ENCODE peak calls at places on chromosome 21, in six cellular contexts. One of them, this sample, is unnamed. For H3K36me3 and H3K4me1, the result is how much of the 10 kb centered on the place peaks cover.

GRCh38 chr21:25456672-25457071 is 150.6 kb downstream of the MRPL39 start:
- DNase-seq in ascending aorta: no peak
- DNase-seq in neuronal stem cell: no peak
- DNase-seq in SJSA1: no peak
- DNase-seq in tibial nerve: no peak
- DNase-seq in sigmoid colon: no peak
- DNase-seq in this sample: no peak

GRCh38 chr21:34545079-34545884 is 33.3 kb upstream of the KCNE1 start:
- DNase-seq in sigmoid colon: peak
- DNase-seq in neuronal stem cell: no peak
- DNase-seq in tibial nerve: no peak
- DNase-seq in ascending aorta: no peak
- DNase-seq in SJSA1: peak
- DNase-seq in this sample: no peak

GRCh38 chr21:15121655-15122120 is 56.9 kb upstream of the NRIP1 start:
- DNase-seq in SJSA1: no peak
- DNase-seq in neuronal stem cell: no peak
- DNase-seq in sigmoid colon: no peak
- DNase-seq in ascending aorta: no peak
- DNase-seq in tibial nerve: no peak
- DNase-seq in this sample: no peak

GRCh38 chr21:19286901-19287300 is 883.3 kb upstream of the TMPRSS15 start:
- DNase-seq in ascending aorta: no peak
- DNase-seq in neuronal stem cell: no peak
- DNase-seq in sigmoid colon: no peak
- DNase-seq in tibial nerve: no peak
- DNase-seq in SJSA1: no peak
- DNase-seq in this sample: no peak

GRCh38 chr21:24976238-24976637 is 631.0 kb downstream of the MRPL39 start:
- DNase-seq in tibial nerve: no peak
- DNase-seq in ascending aorta: no peak
- DNase-seq in SJSA1: no peak
- DNase-seq in neuronal stem cell: no peak
- DNase-seq in sigmoid colon: no peak
- DNase-seq in this sample: no peak

GRCh38 chr21:14952916-14953315 is 111.9 kb downstream of the NRIP1 start:
- DNase-seq in SJSA1: no peak
- DNase-seq in ascending aorta: no peak
- DNase-seq in tibial nerve: no peak
- DNase-seq in neuronal stem cell: no peak
- DNase-seq in sigmoid colon: no peak
- DNase-seq in this sample: no peak

GRCh38 chr21:35932232-35932911 is 128.0 kb downstream of the SETD4 start:
- DNase-seq in neuronal stem cell: no peak
- DNase-seq in SJSA1: peak
- DNase-seq in ascending aorta: peak
- DNase-seq in tibial nerve: no peak
- DNase-seq in sigmoid colon: peak
- DNase-seq in this sample: peak

GRCh38 chr21:28066051-28066450 is 926.6 kb downstream of the LTN1 start:
- DNase-seq in ascending aorta: no peak
- DNase-seq in SJSA1: no peak
- DNase-seq in sigmoid colon: no peak
- DNase-seq in neuronal stem cell: no peak
- DNase-seq in tibial nerve: no peak
- DNase-seq in this sample: no peak

GRCh38 chr21:34983680-34984086 is 65.4 kb downstream of the RUNX1 start:
- DNase-seq in tibial nerve: no peak
- DNase-seq in sigmoid colon: no peak
- DNase-seq in neuronal stem cell: no peak
- DNase-seq in SJSA1: no peak
- DNase-seq in ascending aorta: no peak
- DNase-seq in this sample: no peak

GRCh38 chr21:17461014-17461413 is 51.8 kb upstream of the CXADR start:
- DNase-seq in SJSA1: no peak
- DNase-seq in neuronal stem cell: no peak
- DNase-seq in sigmoid colon: no peak
- DNase-seq in ascending aorta: no peak
- DNase-seq in tibial nerve: no peak
- DNase-seq in this sample: no peak

GRCh38 chr21:45362748-45363145 is 42.2 kb upstream of the COL18A1 start:
- DNase-seq in tibial nerve: no peak
- DNase-seq in ascending aorta: no peak
- DNase-seq in sigmoid colon: no peak
- DNase-seq in neuronal stem cell: no peak
- DNase-seq in SJSA1: no peak
- DNase-seq in this sample: no peak

GRCh38 chr21:34935868-34936267 is 113.2 kb downstream of the RUNX1 start:
- DNase-seq in sigmoid colon: no peak
- DNase-seq in ascending aorta: no peak
- DNase-seq in tibial nerve: no peak
- DNase-seq in neuronal stem cell: no peak
- DNase-seq in SJSA1: peak
- DNase-seq in this sample: no peak

GRCh38 chr21:35658242-35658641 is 402.1 kb downstream of the SETD4 start:
- DNase-seq in SJSA1: peak
- DNase-seq in ascending aorta: no peak
- DNase-seq in tibial nerve: no peak
- DNase-seq in neuronal stem cell: no peak
- DNase-seq in sigmoid colon: no peak
- DNase-seq in this sample: no peak

GRCh38 chr21:36163780-36164426 is 7.3 kb downstream of the DOP1B start:
- DNase-seq in sigmoid colon: no peak
- DNase-seq in neuronal stem cell: no peak
- DNase-seq in tibial nerve: no peak
- DNase-seq in SJSA1: no peak
- DNase-seq in ascending aorta: no peak
- DNase-seq in this sample: no peak

GRCh38 chr21:34807146-34807880 is 138.5 kb downstream of the CLIC6 start:
- DNase-seq in sigmoid colon: no peak
- DNase-seq in tibial nerve: no peak
- DNase-seq in ascending aorta: no peak
- DNase-seq in neuronal stem cell: no peak
- DNase-seq in SJSA1: peak
- DNase-seq in this sample: no peak

GRCh38 chr21:20258542-20258941 is 739.7 kb upstream of the NCAM2 start:
- DNase-seq in SJSA1: no peak
- DNase-seq in tibial nerve: no peak
- DNase-seq in ascending aorta: no peak
- DNase-seq in sigmoid colon: no peak
- DNase-seq in neuronal stem cell: no peak
- DNase-seq in this sample: no peak

GRCh38 chr21:35716886-35717285 is 343.4 kb downstream of the SETD4 start:
- DNase-seq in SJSA1: no peak
- DNase-seq in sigmoid colon: no peak
- DNase-seq in tibial nerve: no peak
- DNase-seq in ascending aorta: no peak
- DNase-seq in neuronal stem cell: no peak
- DNase-seq in this sample: no peak

GRCh38 chr21:35801388-35801787 is 258.9 kb downstream of the SETD4 start:
- DNase-seq in ascending aorta: no peak
- DNase-seq in tibial nerve: no peak
- DNase-seq in neuronal stem cell: no peak
- DNase-seq in sigmoid colon: no peak
- DNase-seq in SJSA1: no peak
- DNase-seq in this sample: no peak

GRCh38 chr21:28252923-28253322 is 739.8 kb downstream of the LTN1 start:
- DNase-seq in neuronal stem cell: no peak
- DNase-seq in sigmoid colon: no peak
- DNase-seq in SJSA1: no peak
- DNase-seq in tibial nerve: no peak
- DNase-seq in ascending aorta: no peak
- DNase-seq in this sample: no peak

GRCh38 chr21:36535618-36536241 is 55.8 kb upstream of the CLDN14 start:
- DNase-seq in ascending aorta: no peak
- DNase-seq in tibial nerve: no peak
- DNase-seq in SJSA1: no peak
- DNase-seq in sigmoid colon: no peak
- DNase-seq in neuronal stem cell: no peak
- DNase-seq in this sample: no peak

GRCh38 chr21:34846601-34847112 is 177.9 kb downstream of the CLIC6 start:
- DNase-seq in SJSA1: peak
- DNase-seq in neuronal stem cell: peak
- DNase-seq in tibial nerve: no peak
- DNase-seq in sigmoid colon: no peak
- DNase-seq in ascending aorta: no peak
- DNase-seq in this sample: no peak

GRCh38 chr21:20250337-20250736 is 747.9 kb upstream of the NCAM2 start:
- DNase-seq in tibial nerve: no peak
- DNase-seq in neuronal stem cell: no peak
- DNase-seq in ascending aorta: no peak
- DNase-seq in sigmoid colon: no peak
- DNase-seq in SJSA1: no peak
- DNase-seq in this sample: no peak

GRCh38 chr21:15332572-15332971 is 267.8 kb upstream of the NRIP1 start:
- DNase-seq in tibial nerve: no peak
- DNase-seq in ascending aorta: no peak
- DNase-seq in SJSA1: no peak
- DNase-seq in neuronal stem cell: no peak
- DNase-seq in sigmoid colon: no peak
- DNase-seq in this sample: no peak

GRCh38 chr21:41381731-41382130 is 19.9 kb downstream of the MX2 start:
- DNase-seq in SJSA1: no peak
- DNase-seq in neuronal stem cell: no peak
- DNase-seq in tibial nerve: no peak
- DNase-seq in sigmoid colon: no peak
- DNase-seq in ascending aorta: no peak
- DNase-seq in this sample: no peak

GRCh38 chr21:36908260-36908908 is 58.1 kb downstream of the HLCS start:
- DNase-seq in ascending aorta: no peak
- DNase-seq in sigmoid colon: no peak
- DNase-seq in tibial nerve: no peak
- DNase-seq in neuronal stem cell: no peak
- DNase-seq in SJSA1: peak
- DNase-seq in this sample: no peak

GRCh38 chr21:25837545-25838263 is 102.9 kb downstream of the GABPA start:
- DNase-seq in SJSA1: peak
- DNase-seq in neuronal stem cell: no peak
- DNase-seq in sigmoid colon: no peak
- DNase-seq in tibial nerve: no peak
- DNase-seq in ascending aorta: no peak
- DNase-seq in this sample: no peak

GRCh38 chr21:17003763-17004373 is 509.0 kb upstream of the CXADR start:
- DNase-seq in ascending aorta: no peak
- DNase-seq in SJSA1: peak
- DNase-seq in tibial nerve: no peak
- DNase-seq in sigmoid colon: no peak
- DNase-seq in neuronal stem cell: no peak
- DNase-seq in this sample: peak

GRCh38 chr21:46439906-46440305 is 18.8 kb upstream of the DIP2A start:
- DNase-seq in sigmoid colon: no peak
- DNase-seq in neuronal stem cell: no peak
- DNase-seq in SJSA1: no peak
- DNase-seq in tibial nerve: no peak
- DNase-seq in ascending aorta: no peak
- DNase-seq in this sample: no peak

GRCh38 chr21:46442938-46443337 is 15.8 kb upstream of the DIP2A start:
- DNase-seq in tibial nerve: no peak
- DNase-seq in SJSA1: no peak
- DNase-seq in sigmoid colon: no peak
- DNase-seq in neuronal stem cell: no peak
- DNase-seq in ascending aorta: no peak
- DNase-seq in this sample: no peak

GRCh38 chr21:46441961-46442498 is 16.7 kb upstream of the DIP2A start:
- DNase-seq in tibial nerve: no peak
- DNase-seq in SJSA1: no peak
- DNase-seq in sigmoid colon: no peak
- DNase-seq in neuronal stem cell: no peak
- DNase-seq in ascending aorta: no peak
- DNase-seq in this sample: no peak

GRCh38 chr21:46441331-46441730 is 17.4 kb upstream of the DIP2A start:
- DNase-seq in sigmoid colon: no peak
- DNase-seq in ascending aorta: no peak
- DNase-seq in tibial nerve: no peak
- DNase-seq in SJSA1: no peak
- DNase-seq in neuronal stem cell: no peak
- DNase-seq in this sample: no peak

GRCh38 chr21:46443910-46444309 is 14.8 kb upstream of the DIP2A start:
- DNase-seq in neuronal stem cell: no peak
- DNase-seq in SJSA1: no peak
- DNase-seq in sigmoid colon: peak
- DNase-seq in tibial nerve: no peak
- DNase-seq in ascending aorta: no peak
- DNase-seq in this sample: no peak
- H3K36me3 ChIP-seq in neuronal stem cell: half or more
- H3K36me3 ChIP-seq in SJSA1: half or more
- H3K36me3 ChIP-seq in sigmoid colon: half or more
- H3K36me3 ChIP-seq in tibial nerve: under half
- H3K36me3 ChIP-seq in ascending aorta: under half
- H3K36me3 ChIP-seq in this sample: under half

GRCh38 chr21:42576639-42577038 is 63.0 kb downstream of the SLC37A1 start:
- DNase-seq in ascending aorta: no peak
- DNase-seq in sigmoid colon: no peak
- DNase-seq in SJSA1: no peak
- DNase-seq in neuronal stem cell: no peak
- DNase-seq in tibial nerve: no peak
- DNase-seq in this sample: no peak
- H3K27ac ChIP-seq in ascending aorta: no peak
- H3K27ac ChIP-seq in sigmoid colon: no peak
- H3K27ac ChIP-seq in SJSA1: no peak
- H3K27ac ChIP-seq in neuronal stem cell: no peak
- H3K27ac ChIP-seq in tibial nerve: no peak
- H3K27ac ChIP-seq in this sample: no peak

GRCh38 chr21:38954450-38955059 is 148.8 kb downstream of the ETS2 start:
- DNase-seq in SJSA1: no peak
- DNase-seq in tibial nerve: no peak
- DNase-seq in sigmoid colon: no peak
- DNase-seq in ascending aorta: no peak
- DNase-seq in neuronal stem cell: no peak
- DNase-seq in this sample: no peak
- H3K4me1 ChIP-seq in SJSA1: under half
- H3K4me1 ChIP-seq in tibial nerve: under half
- H3K4me1 ChIP-seq in sigmoid colon: under half
- H3K4me1 ChIP-seq in ascending aorta: under half
- H3K4me1 ChIP-seq in neuronal stem cell: under half
- H3K4me1 ChIP-seq in this sample: under half

DNA sequence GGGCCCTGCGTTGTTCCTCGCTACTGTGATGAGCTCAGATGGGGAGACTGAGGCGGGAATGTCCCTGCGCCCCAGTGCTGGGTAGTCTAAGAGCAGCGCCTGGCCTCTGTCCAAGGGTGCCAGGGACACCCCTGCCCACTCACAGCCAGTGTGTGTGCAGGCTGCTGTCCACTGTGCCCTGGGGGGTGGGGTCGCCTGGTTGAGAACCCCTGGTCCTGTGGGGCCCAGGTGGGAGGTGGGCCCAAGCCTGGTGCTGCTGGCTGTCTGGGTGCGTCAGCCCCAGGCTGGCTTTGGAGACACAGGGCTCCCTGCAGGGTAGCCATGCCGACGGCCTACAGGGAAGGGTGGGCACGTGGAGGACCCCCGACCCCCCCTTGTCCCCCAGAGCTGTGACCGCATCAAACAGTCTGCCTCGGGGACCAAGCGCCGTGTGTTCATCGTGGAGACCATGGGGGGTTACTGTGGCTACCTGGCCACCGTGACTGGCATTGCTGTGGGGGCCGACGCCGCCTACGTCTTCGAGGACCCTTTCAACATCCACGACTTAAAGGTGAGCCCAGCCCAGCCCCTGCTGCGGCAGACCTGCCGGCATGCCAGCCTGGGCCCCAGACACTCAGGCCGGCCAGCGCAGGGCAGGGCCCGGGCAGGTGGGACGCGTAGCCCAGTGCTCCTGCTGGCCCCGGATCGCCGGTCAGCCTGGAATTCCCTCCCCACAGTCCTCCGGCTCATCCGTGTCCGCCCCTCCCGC is 14.9 kb downstream of the CFAP410 start:
- DNase-seq in ascending aorta: no peak
- DNase-seq in sigmoid colon: no peak
- DNase-seq in neuronal stem cell: no peak
- DNase-seq in SJSA1: no peak
- DNase-seq in tibial nerve: no peak
- DNase-seq in this sample: no peak
- H3K36me3 ChIP-seq in ascending aorta: half or more
- H3K36me3 ChIP-seq in sigmoid colon: half or more
- H3K36me3 ChIP-seq in neuronal stem cell: half or more
- H3K36me3 ChIP-seq in SJSA1: half or more
- H3K36me3 ChIP-seq in tibial nerve: under half
- H3K36me3 ChIP-seq in this sample: under half

This sample was measured in keratinocyte.